ENCODE peak calls at places on chromosomes 5 and 9, in ten cellular contexts. S, X, U, F, P, H, Q, C, L and K are unnamed samples. For H3K4me1 and H3K36me3, the result is how much of the 10 kb centered on the place peaks cover.

GRCh38 chr5:38404667-38405276 is 146.4 kb downstream of the EGFLAM start:
- DNase-seq in S (no peak), X (no peak), U (no peak), F (peak), P (no peak), H (peak), Q (peak), C (no peak), L (no peak), K (no peak)

GRCh38 chr5:144328980-144329379 is 158.3 kb downstream of the KCTD16 start:
- DNase-seq in S (no peak), X (no peak), U (no peak), F (no peak), P (no peak), H (no peak), Q (peak), C (no peak), L (no peak), K (no peak)

GRCh38 chr5:8945972-8946371 is 599.9 kb downstream of the SEMA5A start:
- DNase-seq in S (no peak), X (no peak), U (no peak), F (no peak), P (no peak), H (no peak), Q (no peak), C (no peak), L (no peak), K (no peak)

GRCh38 chr5:178162481-178162880 is 8.8 kb upstream of the NHP2 start:
- DNase-seq in S (no peak), X (no peak), U (no peak), F (no peak), P (no peak), H (no peak), Q (no peak), C (no peak), L (no peak), K (no peak)

GRCh38 chr9:20621553-20622329 is 558 bp downstream of the MLLT3 start:
- DNase-seq in S (peak), X (peak), U (peak), F (peak), P (peak), H (peak), Q (peak), C (no peak), L (peak), K (peak)

GRCh38 chr5:154198611-154199230 is 8.2 kb downstream of the GALNT10 start:
- DNase-seq in S (no peak), X (no peak), U (peak), F (no peak), P (no peak), H (peak), Q (no peak), C (no peak), L (no peak), K (no peak)

GRCh38 chr5:10201223-10201868 is 48.3 kb downstream of the ATPSCKMT start:
- DNase-seq in S (no peak), X (no peak), U (no peak), F (no peak), P (no peak), H (no peak), Q (no peak), C (peak), L (no peak), K (no peak)

GRCh38 chr5:115583474-115583873 is 18.8 kb downstream of the TICAM2 start:
- DNase-seq in S (no peak), X (no peak), U (peak), F (no peak), P (no peak), H (no peak), Q (peak), C (no peak), L (no peak), K (no peak)

GRCh38 chr5:40906351-40906751 is 2.9 kb upstream of the C7 start:
- DNase-seq in S (no peak), X (no peak), U (no peak), F (no peak), P (no peak), H (peak), Q (no peak), C (no peak), L (no peak), K (no peak)

GRCh38 chr9:93672622-93673270 is 96.4 kb downstream of the PHF2 start:
- DNase-seq in S (no peak), X (peak), U (no peak), F (no peak), P (peak), H (no peak), Q (peak), C (no peak), L (peak), K (no peak)

GRCh38 chr5:178392998-178393397 is 160.4 kb upstream of the PHYKPL start:
- DNase-seq in S (no peak), X (no peak), U (no peak), F (no peak), P (no peak), H (no peak), Q (no peak), C (no peak), L (no peak), K (no peak)

GRCh38 chr9:109865521-109865920 is 85.5 kb downstream of the PALM2AKAP2 start:
- DNase-seq in S (no peak), X (no peak), U (no peak), F (no peak), P (no peak), H (no peak), Q (no peak), C (no peak), L (no peak), K (no peak)

GRCh38 chr9:136010615-136011341 is 49.6 kb upstream of the UBAC1 start:
- DNase-seq in S (no peak), X (peak), U (no peak), F (no peak), P (peak), H (no peak), Q (no peak), C (no peak), L (peak), K (no peak)
- H3K4me1 ChIP-seq in S (under half), X (under half), U (under half), F (under half), P (under half), H (half or more), Q (under half), C (half or more), L (half or more), K (under half)

GRCh38 chr9:69250681-69251080 is 74.3 kb upstream of the ENTREP1 start:
- DNase-seq in S (no peak), X (no peak), U (no peak), F (no peak), P (no peak), H (no peak), Q (no peak), C (no peak), L (no peak), K (no peak)
- H3K36me3 ChIP-seq in S (under half), X (under half), U (half or more), F (half or more), P (under half), H (under half), Q (under half), C (half or more), L (half or more), K (under half)

GRCh38 chr5:1510151-1510561 is 13.6 kb downstream of the LPCAT1 start:
- DNase-seq in S (no peak), X (peak), U (no peak), F (no peak), P (peak), H (no peak), Q (no peak), C (no peak), L (peak), K (peak)

GRCh38 chr5:1509346-1510085 is 14.2 kb downstream of the LPCAT1 start:
- DNase-seq in S (no peak), X (peak), U (no peak), F (no peak), P (peak), H (no peak), Q (no peak), C (no peak), L (peak), K (no peak)

GRCh38 chr5:1507961-1508678 is 15.6 kb downstream of the LPCAT1 start:
- DNase-seq in S (no peak), X (peak), U (no peak), F (no peak), P (no peak), H (no peak), Q (peak), C (no peak), L (peak), K (no peak)

GRCh38 chr5:1507457-1507856 is 16.3 kb downstream of the LPCAT1 start:
- DNase-seq in S (no peak), X (peak), U (no peak), F (no peak), P (no peak), H (no peak), Q (no peak), C (no peak), L (no peak), K (no peak)

DNA sequence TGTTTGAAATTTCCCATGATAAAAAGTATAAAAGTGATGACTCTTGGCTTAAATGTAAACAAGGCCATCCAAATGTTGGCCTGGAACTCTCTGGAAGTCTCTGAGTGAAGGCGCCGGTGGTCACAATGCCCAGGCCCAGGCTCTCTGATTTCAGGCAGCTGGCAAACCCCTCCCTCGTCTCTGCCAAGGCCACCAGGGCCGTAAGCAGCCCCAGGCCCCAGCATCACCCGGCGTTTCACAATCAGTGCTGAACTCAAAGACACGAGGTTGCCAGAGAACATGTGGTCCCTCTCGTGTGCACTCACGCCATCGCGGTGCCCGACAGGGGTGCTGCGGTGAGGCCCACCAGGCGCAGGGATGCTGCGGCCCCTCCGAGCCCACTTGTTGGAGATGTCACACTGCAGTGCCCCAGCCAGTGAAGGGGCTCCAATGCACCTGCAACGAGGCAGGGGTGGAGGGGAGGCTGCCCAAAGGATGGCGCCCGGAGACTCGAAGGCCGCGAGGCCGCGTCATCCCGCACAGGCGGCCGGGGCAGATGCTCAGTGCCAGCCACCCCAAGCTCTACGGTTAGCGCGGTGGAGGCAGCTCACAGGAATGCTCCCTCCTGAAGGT is 15.0 kb downstream of the LPCAT1 start:
- DNase-seq in S (no peak), X (no peak), U (no peak), F (no peak), P (peak), H (no peak), Q (peak), C (no peak), L (peak), K (no peak)
- H3K4me1 ChIP-seq in S (under half), X (under half), U (under half), F (under half), P (under half), H (under half), Q (under half), C (under half), L (under half), K (under half)

DNA sequence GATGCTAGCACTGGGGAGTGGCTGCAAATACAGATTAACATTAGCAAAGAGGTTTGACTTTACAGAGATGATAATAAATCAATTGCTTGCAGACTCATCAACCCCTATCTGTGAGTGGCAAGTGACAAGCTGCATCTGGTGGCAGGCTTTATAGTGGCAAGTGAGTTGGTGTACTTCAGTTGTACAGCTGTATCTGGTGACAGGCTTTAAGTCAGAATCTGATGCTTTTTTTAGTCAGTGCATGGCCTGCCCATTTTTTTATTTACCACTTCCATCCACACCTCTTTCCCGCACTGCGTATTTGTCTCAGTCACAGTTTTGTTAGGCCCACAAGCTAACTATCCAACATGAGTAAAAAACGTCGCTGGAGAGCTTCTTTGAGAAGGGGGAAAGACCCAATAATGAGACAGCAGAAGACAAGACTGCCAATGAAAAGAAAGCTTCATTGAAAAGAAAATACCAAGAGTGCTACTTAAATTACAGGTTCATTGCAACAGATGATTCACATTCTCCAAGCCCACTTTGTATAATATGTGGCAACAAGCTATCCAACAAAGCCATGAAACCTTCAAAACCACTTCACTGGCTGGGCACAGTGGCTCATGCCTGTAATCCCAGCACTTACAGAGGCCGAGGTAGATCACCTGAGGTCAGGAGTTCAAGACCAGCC is 23.1 kb downstream of the ANP32B start:
- DNase-seq in S (no peak), X (no peak), U (no peak), F (no peak), P (no peak), H (no peak), Q (no peak), C (no peak), L (no peak), K (no peak)
- H3K36me3 ChIP-seq in S (under half), X (under half), U (under half), F (under half), P (under half), H (under half), Q (under half), C (half or more), L (half or more), K (half or more)

DNA sequence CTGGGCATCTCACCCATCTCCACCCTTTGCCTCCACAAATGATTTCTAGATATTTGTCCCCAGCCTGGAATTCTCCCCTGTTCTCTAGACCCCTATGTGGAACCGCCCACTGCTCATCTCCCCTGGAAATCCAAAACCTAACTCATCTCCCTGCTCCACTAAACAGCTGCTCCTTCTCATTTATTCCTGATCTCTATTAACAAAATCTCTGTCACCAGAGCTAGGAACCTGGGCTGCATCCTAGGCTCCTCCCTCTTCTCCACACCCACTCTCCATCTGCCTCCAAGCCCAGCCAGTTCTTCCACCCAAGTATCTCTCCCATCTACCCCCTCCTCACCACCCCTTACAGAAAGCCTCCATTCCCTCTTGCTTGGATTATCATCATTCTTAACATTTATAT is 24.0 kb upstream of the SYNPO start:
- DNase-seq in S (no peak), X (no peak), U (no peak), F (no peak), P (no peak), H (no peak), Q (no peak), C (no peak), L (no peak), K (no peak)
- H3K4me1 ChIP-seq in S (under half), X (half or more), U (under half), F (half or more), P (under half), H (half or more), Q (half or more), C (under half), L (half or more), K (under half)

GRCh38 chr9:95373765-95374435 is 56.4 kb upstream of the FANCC start:
- DNase-seq in S (no peak), X (no peak), U (no peak), F (no peak), P (no peak), H (no peak), Q (no peak), C (no peak), L (no peak), K (no peak)
- H3K36me3 ChIP-seq in S (under half), X (under half), U (under half), F (under half), P (under half), H (under half), Q (under half), C (under half), L (under half), K (under half)